ENCODE peak calls at places on chromosome 17, in six cellular contexts. One of them, this sample, is unnamed.

GRCh38 chr17:40350410-40351184 is 13.9 kb downstream of the GJD3 start:
- DNase-seq in activated naive CD4-positive, alpha-beta T cell: no peak
- DNase-seq in immature natural killer cell: no peak
- DNase-seq in CD4-positive, CD25-positive, alpha-beta regulatory T cell: no peak
- DNase-seq in NCI-H446 treated with DMSO at 0.1 percent for 48 hours: no peak
- DNase-seq in neural progenitor cell: peak
- DNase-seq in this sample: no peak

GRCh38 chr17:82101767-82102679 is 4.0 kb upstream of the FASN start:
- DNase-seq in immature natural killer cell: no peak
- DNase-seq in activated naive CD4-positive, alpha-beta T cell: no peak
- DNase-seq in CD4-positive, CD25-positive, alpha-beta regulatory T cell: no peak
- DNase-seq in NCI-H446 treated with DMSO at 0.1 percent for 48 hours: no peak
- DNase-seq in neural progenitor cell: no peak
- DNase-seq in this sample: no peak

GRCh38 chr17:41540921-41541625 is 13.0 kb upstream of the KRT19 start:
- DNase-seq in NCI-H446 treated with DMSO at 0.1 percent for 48 hours: no peak
- DNase-seq in activated naive CD4-positive, alpha-beta T cell: no peak
- DNase-seq in CD4-positive, CD25-positive, alpha-beta regulatory T cell: no peak
- DNase-seq in neural progenitor cell: no peak
- DNase-seq in immature natural killer cell: no peak
- DNase-seq in this sample: no peak

GRCh38 chr17:15264542-15264941 is 584 bp downstream of the PMP22 start:
- DNase-seq in NCI-H446 treated with DMSO at 0.1 percent for 48 hours: no peak
- DNase-seq in CD4-positive, CD25-positive, alpha-beta regulatory T cell: no peak
- DNase-seq in neural progenitor cell: no peak
- DNase-seq in immature natural killer cell: no peak
- DNase-seq in activated naive CD4-positive, alpha-beta T cell: no peak
- DNase-seq in this sample: no peak

GRCh38 chr17:74566132-74566753 is 1.1 kb downstream of the CD300H start:
- DNase-seq in neural progenitor cell: peak
- DNase-seq in CD4-positive, CD25-positive, alpha-beta regulatory T cell: peak
- DNase-seq in activated naive CD4-positive, alpha-beta T cell: no peak
- DNase-seq in immature natural killer cell: no peak
- DNase-seq in NCI-H446 treated with DMSO at 0.1 percent for 48 hours: peak
- DNase-seq in this sample: no peak

GRCh38 chr17:72392056-72393010 is 271.5 kb downstream of the SOX9 start:
- DNase-seq in NCI-H446 treated with DMSO at 0.1 percent for 48 hours: no peak
- DNase-seq in CD4-positive, CD25-positive, alpha-beta regulatory T cell: no peak
- DNase-seq in activated naive CD4-positive, alpha-beta T cell: no peak
- DNase-seq in immature natural killer cell: no peak
- DNase-seq in neural progenitor cell: no peak
- DNase-seq in this sample: no peak

GRCh38 chr17:71023631-71024030 is 854.3 kb downstream of the KCNJ2 start:
- DNase-seq in activated naive CD4-positive, alpha-beta T cell: no peak
- DNase-seq in CD4-positive, CD25-positive, alpha-beta regulatory T cell: no peak
- DNase-seq in immature natural killer cell: no peak
- DNase-seq in neural progenitor cell: peak
- DNase-seq in NCI-H446 treated with DMSO at 0.1 percent for 48 hours: peak
- DNase-seq in this sample: no peak

GRCh38 chr17:74528491-74529199 is 2.6 kb downstream of the CD300LB start:
- DNase-seq in immature natural killer cell: no peak
- DNase-seq in CD4-positive, CD25-positive, alpha-beta regulatory T cell: no peak
- DNase-seq in activated naive CD4-positive, alpha-beta T cell: no peak
- DNase-seq in NCI-H446 treated with DMSO at 0.1 percent for 48 hours: no peak
- DNase-seq in neural progenitor cell: no peak
- DNase-seq in this sample: no peak

GRCh38 chr17:73371846-73372245 is 60.0 kb upstream of the CDC42EP4 start:
- DNase-seq in CD4-positive, CD25-positive, alpha-beta regulatory T cell: no peak
- DNase-seq in NCI-H446 treated with DMSO at 0.1 percent for 48 hours: no peak
- DNase-seq in activated naive CD4-positive, alpha-beta T cell: no peak
- DNase-seq in immature natural killer cell: no peak
- DNase-seq in neural progenitor cell: no peak
- DNase-seq in this sample: no peak

GRCh38 chr17:30360396-30360795 is 18.3 kb upstream of the CPD start:
- DNase-seq in immature natural killer cell: no peak
- DNase-seq in CD4-positive, CD25-positive, alpha-beta regulatory T cell: no peak
- DNase-seq in NCI-H446 treated with DMSO at 0.1 percent for 48 hours: no peak
- DNase-seq in activated naive CD4-positive, alpha-beta T cell: no peak
- DNase-seq in neural progenitor cell: no peak
- DNase-seq in this sample: no peak

GRCh38 chr17:28597606-28598383 is 1.0 kb downstream of the SPAG5 start:
- DNase-seq in activated naive CD4-positive, alpha-beta T cell: no peak
- DNase-seq in neural progenitor cell: no peak
- DNase-seq in immature natural killer cell: no peak
- DNase-seq in NCI-H446 treated with DMSO at 0.1 percent for 48 hours: no peak
- DNase-seq in CD4-positive, CD25-positive, alpha-beta regulatory T cell: no peak
- DNase-seq in this sample: no peak

GRCh38 chr17:47252766-47253512 is 688 bp upstream of the ITGB3 start:
- DNase-seq in neural progenitor cell: no peak
- DNase-seq in immature natural killer cell: no peak
- DNase-seq in activated naive CD4-positive, alpha-beta T cell: no peak
- DNase-seq in NCI-H446 treated with DMSO at 0.1 percent for 48 hours: no peak
- DNase-seq in CD4-positive, CD25-positive, alpha-beta regulatory T cell: no peak
- DNase-seq in this sample: no peak

GRCh38 chr17:74163271-74163821 is 40.1 kb upstream of the RPL38 start:
- DNase-seq in CD4-positive, CD25-positive, alpha-beta regulatory T cell: no peak
- DNase-seq in NCI-H446 treated with DMSO at 0.1 percent for 48 hours: no peak
- DNase-seq in immature natural killer cell: no peak
- DNase-seq in activated naive CD4-positive, alpha-beta T cell: no peak
- DNase-seq in neural progenitor cell: peak
- DNase-seq in this sample: no peak

GRCh38 chr17:73142763-73143395 is 21.9 kb upstream of the SSTR2 start:
- DNase-seq in immature natural killer cell: no peak
- DNase-seq in neural progenitor cell: no peak
- DNase-seq in NCI-H446 treated with DMSO at 0.1 percent for 48 hours: no peak
- DNase-seq in activated naive CD4-positive, alpha-beta T cell: no peak
- DNase-seq in CD4-positive, CD25-positive, alpha-beta regulatory T cell: no peak
- DNase-seq in this sample: no peak

GRCh38 chr17:20190605-20191004 is 181.4 kb downstream of the SPECC1 start:
- DNase-seq in neural progenitor cell: no peak
- DNase-seq in NCI-H446 treated with DMSO at 0.1 percent for 48 hours: no peak
- DNase-seq in immature natural killer cell: no peak
- DNase-seq in CD4-positive, CD25-positive, alpha-beta regulatory T cell: no peak
- DNase-seq in activated naive CD4-positive, alpha-beta T cell: no peak
- DNase-seq in this sample: no peak